ENCODE peak calls at places on chromosomes 6 and 20, in five cellular contexts. F is choroid plexus epithelial cell; I is BE2C; Z is psoas muscle; J is CD4-positive, alpha-beta T cell. U is an unnamed sample.

GRCh38 chr6:36753671-36754485 is 56.3 kb downstream of the RAB44 start:
- DNase-seq in F (no peak), I (peak; percentile 27), Z (no peak), J (no peak), U (no peak)

GRCh38 chr20:33676652-33677645 is 2.7 kb upstream of the NECAB3 start:
- DNase-seq in F (no peak), I (no peak), Z (no peak), J (no peak), U (no peak)

GRCh38 chr6:44064089-44064947 is 62.9 kb downstream of the MRPL14 start:
- DNase-seq in F (peak; percentile 92), I (no peak), Z (peak; percentile 64), J (no peak), U (peak; percentile 85)

GRCh38 chr20:49825521-49826033 is 12.9 kb downstream of the SLC9A8 start:
- DNase-seq in F (no peak), I (no peak), Z (peak; percentile 52), J (no peak), U (no peak)

GRCh38 chr20:50689864-50690263 is 1.5 kb downstream of the RIPOR3 start:
- DNase-seq in F (peak; percentile 84), I (peak; percentile 40), Z (peak; percentile 25), J (no peak), U (no peak)

GRCh38 chr20:58481541-58482021 is 33.6 kb downstream of the APCDD1L start:
- DNase-seq in F (peak; percentile 68), I (peak; percentile 53), Z (peak; percentile 45), J (peak; percentile 54), U (no peak)

GRCh38 chr6:6348251-6348650 is 27.8 kb upstream of the F13A1 start:
- DNase-seq in F (no peak), I (no peak), Z (no peak), J (no peak), U (no peak)

GRCh38 chr6:34049395-34050342 is 96.2 kb downstream of the GRM4 start:
- DNase-seq in F (no peak), I (no peak), Z (no peak), J (no peak), U (no peak)

GRCh38 chr6:132687306-132687705 is 26.5 kb downstream of the VNN1 start:
- DNase-seq in F (peak; percentile 51), I (no peak), Z (no peak), J (no peak), U (no peak)

GRCh38 chr20:46951840-46952497 is 57.3 kb downstream of the EYA2 start:
- DNase-seq in F (no peak), I (no peak), Z (no peak), J (no peak), U (no peak)

DNA sequence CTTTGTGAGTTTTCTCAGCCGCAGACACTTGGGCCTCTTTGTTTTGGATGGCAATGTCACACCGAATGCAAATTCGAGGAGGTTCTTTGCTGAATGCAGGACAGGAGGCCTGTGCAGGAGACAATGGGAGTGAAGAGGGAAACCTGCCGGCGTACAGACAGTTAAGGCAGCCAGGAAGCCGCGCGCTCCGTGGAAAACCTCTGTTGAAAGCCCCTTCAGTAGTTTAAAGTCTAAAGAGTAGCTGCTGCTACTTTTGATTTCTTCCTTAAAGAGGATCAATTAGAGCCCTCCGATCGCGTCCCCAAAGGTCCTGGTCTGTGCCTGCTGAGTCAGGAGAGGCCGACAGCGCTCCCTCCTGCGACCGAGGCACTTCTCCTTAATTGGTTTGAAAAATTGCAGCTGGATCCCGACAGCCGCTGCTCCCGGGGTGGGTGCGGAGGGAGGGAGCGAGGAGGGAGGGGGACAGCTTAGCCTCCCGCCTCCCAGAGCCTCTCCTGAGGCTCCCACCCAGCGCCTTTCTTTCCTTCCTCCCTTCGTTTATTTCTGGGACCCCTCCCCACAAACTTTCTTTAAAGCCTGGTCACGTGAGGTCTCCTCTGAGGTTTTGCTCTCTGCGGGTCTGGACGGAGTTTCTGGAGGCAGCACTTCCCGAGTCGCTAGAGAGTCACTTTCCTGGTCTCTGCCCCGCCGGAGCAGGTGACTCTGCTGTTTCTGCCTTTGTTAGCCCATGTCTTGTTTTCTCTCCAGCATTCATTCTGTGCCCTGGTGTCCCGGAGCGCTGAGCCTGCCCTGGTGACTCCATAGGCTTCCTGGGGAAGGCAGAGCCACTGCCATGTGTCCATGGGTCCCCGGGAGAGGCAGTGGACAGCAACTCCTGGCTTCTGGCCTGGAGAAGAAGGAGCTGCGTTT is 22.3 kb upstream of the RPP40 start:
- DNase-seq in F (peak; percentile 43), I (peak; percentile 66), Z (peak; percentile 48), J (no peak), U (no peak)
- TF ChIP-seq CTCF in F (peak; percentile 37), I (peak; percentile 16), Z (no peak), J (no peak), U (no peak)

GRCh38 chr20:40536866-40537265 is 152.2 kb downstream of the MAFB start:
- DNase-seq in F (no peak), I (no peak), Z (no peak), J (no peak), U (no peak)
- TF ChIP-seq CTCF in F (no peak), I (no peak), Z (no peak), J (no peak), U (no peak)

GRCh38 chr6:72683797-72684196 is 61.9 kb downstream of the KCNQ5 start:
- DNase-seq in F (no peak), I (no peak), Z (no peak), J (no peak), U (no peak)
- TF ChIP-seq CTCF in F (no peak), I (no peak), Z (no peak), J (no peak), U (no peak)

GRCh38 chr6:135258970-135259369 is 77.9 kb downstream of the MYB start:
- DNase-seq in F (no peak), I (no peak), Z (no peak), J (no peak), U (no peak)

GRCh38 chr6:135254471-135254870 is 73.4 kb downstream of the MYB start:
- DNase-seq in F (no peak), I (no peak), Z (no peak), J (no peak), U (no peak)

GRCh38 chr6:135260612-135261011 is 79.5 kb downstream of the MYB start:
- DNase-seq in F (no peak), I (no peak), Z (no peak), J (no peak), U (no peak)

GRCh38 chr6:135256866-135257265 is 75.8 kb downstream of the MYB start:
- DNase-seq in F (no peak), I (no peak), Z (no peak), J (no peak), U (no peak)

GRCh38 chr6:135257641-135258405 is 76.7 kb downstream of the MYB start:
- DNase-seq in F (peak; percentile 25), I (no peak), Z (no peak), J (no peak), U (no peak)
- TF ChIP-seq CTCF in F (no peak), I (no peak), Z (peak; percentile 23), J (no peak), U (no peak)

U was measured in omental fat pad.